ENCODE peak calls at places on chromosomes 16 and 17, in ten cellular contexts. S, U, Z, E, H, I, F, Q, P and T are unnamed samples.

GRCh38 chr16:47885489-47885888 is 270.3 kb downstream of the ABCC12 start:
- DNase-seq in S (no peak), H (no peak), E (no peak), U (no peak), F (no peak), I (no peak), P (no peak), Q (no peak), Z (no peak), T (no peak)

GRCh38 chr17:55717898-55718735 is 4.5 kb downstream of the TMEM100 start:
- DNase-seq in P (peak), U (peak), S (peak), E (no peak), F (peak), Q (peak), H (peak), I (no peak), Z (peak), T (peak)

GRCh38 chr17:82458885-82459424 is 414 bp downstream of the NARF start:
- DNase-seq in Z (no peak), P (peak), I (no peak), Q (peak), E (no peak), H (peak), S (no peak), F (peak), U (no peak), T (peak)

GRCh38 chr16:88743693-88744519 is 37.6 kb downstream of the CTU2 start:
- DNase-seq in E (peak), Q (peak), F (peak), S (peak), Z (peak), H (peak), P (peak), I (peak), U (peak), T (peak)

GRCh38 chr16:67451061-67451703 is 20.3 kb downstream of the HSD11B2 start:
- DNase-seq in U (no peak), F (peak), Q (no peak), H (no peak), E (no peak), S (no peak), I (no peak), Z (no peak), P (no peak), T (no peak)

GRCh38 chr16:78505544-78506371 is 406.3 kb downstream of the WWOX start:
- DNase-seq in S (no peak), I (no peak), P (no peak), F (peak), Q (peak), E (no peak), U (peak), Z (no peak), H (peak), T (no peak)

GRCh38 chr17:10754861-10755591 is 25.2 kb upstream of the TMEM220 start:
- DNase-seq in H (no peak), F (no peak), E (no peak), Z (no peak), U (no peak), S (no peak), Q (peak), I (no peak), P (no peak), T (no peak)

GRCh38 chr16:70747703-70748631 is 53.0 kb downstream of the VAC14 start:
- DNase-seq in Q (no peak), I (no peak), P (peak), U (no peak), F (no peak), H (peak), Z (no peak), S (no peak), E (no peak), T (no peak)

GRCh38 chr16:86882586-86883280 is 304.4 kb downstream of the FOXL1 start:
- DNase-seq in P (peak), U (no peak), S (no peak), H (peak), F (peak), Z (no peak), I (no peak), E (peak), Q (peak), T (no peak)

GRCh38 chr16:17409894-17410293 is 60.9 kb downstream of the XYLT1 start:
- DNase-seq in I (no peak), P (no peak), H (no peak), S (no peak), E (no peak), Q (no peak), F (no peak), Z (no peak), U (no peak), T (no peak)

GRCh38 chr17:79915850-79916430 is 76.7 kb upstream of the CBX4 start:
- DNase-seq in F (peak), P (peak), H (peak), Z (no peak), E (no peak), Q (peak), I (no peak), S (peak), U (no peak), T (no peak)

GRCh38 chr16:87169509-87169985 is 147.6 kb downstream of the C16orf95 start:
- DNase-seq in P (peak), Q (no peak), E (no peak), H (no peak), S (no peak), U (no peak), Z (no peak), I (no peak), F (no peak), T (no peak)

GRCh38 chr17:68533887-68534700 is 21.9 kb downstream of the PRKAR1A start:
- DNase-seq in Q (no peak), H (peak), P (peak), E (peak), Z (no peak), U (no peak), I (no peak), F (no peak), S (no peak), T (no peak)

GRCh38 chr17:45425125-45425983 is 7.3 kb downstream of the ARHGAP27 start:
- DNase-seq in Q (peak), U (peak), P (peak), F (no peak), E (no peak), H (peak), I (no peak), Z (no peak), S (peak), T (no peak)

GRCh38 chr16:13928644-13929043 is 8.7 kb downstream of the ERCC4 start:
- DNase-seq in Z (no peak), H (no peak), U (no peak), F (no peak), I (no peak), E (no peak), Q (no peak), S (no peak), P (no peak), T (no peak)

GRCh38 chr16:75074920-75075687 is 41.5 kb downstream of the LDHD start:
- DNase-seq in I (peak), P (no peak), Q (peak), E (no peak), H (peak), F (no peak), U (peak), S (no peak), Z (peak), T (peak)

GRCh38 chr17:38705803-38706624 is 941 bp downstream of the MLLT6 start:
- DNase-seq in Q (peak), U (no peak), Z (no peak), H (peak), S (peak), I (no peak), E (no peak), P (no peak), F (peak), T (no peak)

GRCh38 chr17:59838196-59838911 is 54.4 kb downstream of the TUBD1 start:
- DNase-seq in Z (no peak), I (no peak), U (no peak), P (no peak), S (no peak), F (no peak), H (peak), Q (peak), E (peak), T (no peak)

GRCh38 chr16:7518158-7518557 is 185.5 kb downstream of the RBFOX1 start:
- DNase-seq in P (no peak), S (no peak), I (no peak), Z (no peak), E (no peak), F (no peak), Q (no peak), H (no peak), U (no peak), T (no peak)

GRCh38 chr17:76957600-76958464 is 89.6 kb downstream of the MGAT5B start:
- DNase-seq in S (no peak), F (no peak), I (no peak), Q (no peak), U (no peak), E (no peak), Z (no peak), P (peak), H (no peak), T (no peak)

GRCh38 chr16:31713945-31714898 is 159.4 kb upstream of the ZNF267 start:
- DNase-seq in I (no peak), U (no peak), E (no peak), H (no peak), Q (peak), S (no peak), Z (peak), P (no peak), F (no peak), T (no peak)

GRCh38 chr16:1772908-1773702 is at the start of gene MRPS34:
- DNase-seq in S (peak), E (peak), P (peak), Q (peak), F (peak), Z (peak), I (peak), U (no peak), H (peak), T (peak)

GRCh38 chr17:54111576-54111975 is 288.8 kb downstream of the KIF2B start:
- DNase-seq in H (no peak), Q (no peak), U (no peak), F (no peak), Z (no peak), E (no peak), S (no peak), I (no peak), P (no peak), T (no peak)

GRCh38 chr16:75095637-75096036 is 20.9 kb downstream of the LDHD start:
- DNase-seq in F (no peak), Z (no peak), S (no peak), Q (no peak), I (no peak), H (no peak), U (no peak), E (no peak), P (no peak), T (no peak)

GRCh38 chr17:21013983-21014382 is 28.8 kb downstream of the USP22 start:
- DNase-seq in E (no peak), Z (no peak), I (no peak), S (no peak), U (no peak), P (no peak), Q (no peak), H (no peak), F (no peak), T (no peak)

GRCh38 chr17:59777033-59777432 is 69.6 kb downstream of the VMP1 start:
- DNase-seq in Q (no peak), H (no peak), F (no peak), U (no peak), P (no peak), Z (no peak), S (no peak), E (no peak), I (no peak), T (no peak)

GRCh38 chr16:49455181-49455990 is 81.8 kb downstream of the C16orf78 start:
- DNase-seq in U (no peak), E (no peak), S (no peak), H (no peak), F (no peak), P (no peak), I (no peak), Q (no peak), Z (peak), T (no peak)

GRCh38 chr16:88688013-88688778 is 1.9 kb upstream of the SNAI3 start:
- DNase-seq in U (no peak), I (no peak), S (peak), F (peak), Z (no peak), Q (peak), E (no peak), H (no peak), P (no peak), T (no peak)

GRCh38 chr17:7389924-7390910 is 4.1 kb downstream of the PLSCR3 start:
- DNase-seq in P (no peak), H (no peak), Z (no peak), Q (no peak), S (no peak), I (no peak), E (no peak), U (no peak), F (no peak), T (no peak)

GRCh38 chr16:82639263-82639662 is 12.5 kb downstream of the CDH13 start:
- DNase-seq in U (no peak), E (no peak), I (no peak), Q (no peak), F (no peak), Z (no peak), H (no peak), S (no peak), P (no peak), T (no peak)

GRCh38 chr16:73483934-73484712 is 436.2 kb upstream of the ZFHX3 start:
- DNase-seq in I (no peak), S (no peak), H (no peak), E (no peak), Q (peak), U (no peak), F (no peak), P (no peak), Z (no peak), T (no peak)

GRCh38 chr17:76248013-76248782 is 7.9 kb upstream of the RNF157 start:
- DNase-seq in U (no peak), P (no peak), H (no peak), F (no peak), I (no peak), S (no peak), Q (no peak), Z (no peak), E (no peak), T (no peak)